ENCODE peak calls at places on chromosomes 4 and X, in eight cellular contexts. W, Y, I, Z, M, F, J and R are unnamed samples.

GRCh38 chr4:70734971-70735370 is 13.2 kb downstream of the RUFY3 start:
- DNase-seq in W (no peak), Y (no peak), I (no peak), Z (no peak), M (no peak), F (no peak), J (no peak), R (no peak)

GRCh38 chrX:69216446-69216845 is 51.2 kb upstream of the PJA1 start:
- DNase-seq in W (no peak), Y (no peak), I (no peak), Z (no peak), M (no peak), F (peak; percentile 24), J (no peak), R (no peak)

GRCh38 chr4:111991797-111992196 is 153.5 kb upstream of the FAM241A start:
- DNase-seq in W (no peak), Y (no peak), I (no peak), Z (no peak), M (no peak), F (no peak), J (peak; percentile 81), R (peak; percentile 42)

GRCh38 chr4:91958651-91959050 is 345.1 kb upstream of the GRID2 start:
- DNase-seq in W (no peak), Y (no peak), I (no peak), Z (no peak), M (no peak), F (peak; percentile 20), J (no peak), R (peak; percentile 69)

GRCh38 chr4:118904935-118905334 is 16.3 kb downstream of the SYNPO2 start:
- DNase-seq in W (no peak), Y (no peak), I (no peak), Z (peak; percentile 38), M (no peak), F (no peak), J (no peak), R (peak; percentile 52)

GRCh38 chr4:2788532-2789103 is 4.3 kb upstream of the SH3BP2 start:
- DNase-seq in W (no peak), Y (no peak), I (peak; percentile 88), Z (peak; percentile 85), M (peak; percentile 62), F (no peak), J (no peak), R (no peak)

GRCh38 chrX:14529288-14529989 is at the start of gene GLRA2:
- DNase-seq in W (no peak), Y (no peak), I (no peak), Z (no peak), M (no peak), F (no peak), J (peak; percentile 11), R (no peak)

GRCh38 chr4:179415842-179416223 is 1973.6 kb upstream of the AGA start:
- DNase-seq in W (no peak), Y (no peak), I (no peak), Z (no peak), M (no peak), F (no peak), J (no peak), R (peak; percentile 52)

GRCh38 chr4:26873391-26874026 is 12.9 kb downstream of the STIM2 start:
- DNase-seq in W (no peak), Y (peak; percentile 69), I (no peak), Z (no peak), M (no peak), F (no peak), J (no peak), R (no peak)

GRCh38 chrX:2283111-2283847 is 217.5 kb downstream of the DHRSX start:
- DNase-seq in W (no peak), Y (no peak), I (peak; percentile 36), Z (no peak), M (no peak), F (no peak), J (no peak), R (peak; percentile 36)

GRCh38 chrX:1239681-1240142 is 27.3 kb upstream of the CRLF2 start:
- DNase-seq in W (peak; percentile 35), Y (no peak), I (peak; percentile 92), Z (peak; percentile 75), M (peak; percentile 92), F (no peak), J (no peak), R (no peak)

GRCh38 chr4:138241281-138242075 is 671 bp downstream of the SLC7A11 start:
- DNase-seq in W (no peak), Y (no peak), I (no peak), Z (no peak), M (no peak), F (no peak), J (no peak), R (peak; percentile 37)